ENCODE peak calls at places on chromosome 3, in six cellular contexts. C, V, L, M, S and O are unnamed samples.

GRCh38 chr3:150699068-150699635 is 4.6 kb downstream of the ERICH6 start:
- DNase-seq in C (no peak), V (peak), L (no peak), M (no peak), S (peak), O (no peak)

GRCh38 chr3:100443690-100444089 is 42.4 kb downstream of the LNP1 start:
- DNase-seq in C (no peak), V (no peak), L (peak), M (no peak), S (no peak), O (no peak)

GRCh38 chr3:195240939-195241338 is 30.0 kb downstream of the XXYLT1 start:
- DNase-seq in C (no peak), V (no peak), L (no peak), M (peak), S (no peak), O (no peak)

GRCh38 chr3:49346797-49347251 is 7.0 kb upstream of the USP4 start:
- DNase-seq in C (no peak), V (peak), L (no peak), M (no peak), S (peak), O (no peak)

GRCh38 chr3:72177075-72178050 is 392.4 kb upstream of the PROK2 start:
- DNase-seq in C (no peak), V (peak), L (no peak), M (no peak), S (no peak), O (no peak)

GRCh38 chr3:14494279-14494972 is 45.7 kb downstream of the GRIP2 start:
- DNase-seq in C (no peak), V (no peak), L (no peak), M (no peak), S (no peak), O (no peak)

GRCh38 chr3:30308131-30308530 is 298.3 kb upstream of the TGFBR2 start:
- DNase-seq in C (no peak), V (peak), L (no peak), M (no peak), S (peak), O (no peak)

GRCh38 chr3:107704477-107704876 is 181.7 kb downstream of the BBX start:
- DNase-seq in C (no peak), V (peak), L (no peak), M (no peak), S (peak), O (no peak)

GRCh38 chr3:195139876-195140240 is 131.1 kb downstream of the XXYLT1 start:
- DNase-seq in C (no peak), V (peak), L (no peak), M (no peak), S (peak), O (no peak)

GRCh38 chr3:146065573-146066006 is 95.4 kb downstream of the PLOD2 start:
- DNase-seq in C (no peak), V (peak), L (peak), M (no peak), S (peak), O (peak)

GRCh38 chr3:87855626-87856025 is 203.2 kb downstream of the CGGBP1 start:
- DNase-seq in C (no peak), V (no peak), L (no peak), M (no peak), S (peak), O (no peak)

GRCh38 chr3:123658118-123658859 is 73.4 kb upstream of the HACD2 start:
- DNase-seq in C (no peak), V (peak), L (no peak), M (no peak), S (no peak), O (no peak)

GRCh38 chr3:148962513-148962912 is 28.8 kb upstream of the GYG1 start:
- DNase-seq in C (peak), V (peak), L (peak), M (peak), S (peak), O (no peak)

GRCh38 chr3:155232605-155233004 is 60.9 kb downstream of the STRIT1 start:
- DNase-seq in C (no peak), V (peak), L (peak), M (no peak), S (peak), O (no peak)

GRCh38 chr3:168616901-168617300 is 521.2 kb upstream of the GOLIM4 start:
- DNase-seq in C (no peak), V (no peak), L (no peak), M (no peak), S (no peak), O (no peak)

DNA sequence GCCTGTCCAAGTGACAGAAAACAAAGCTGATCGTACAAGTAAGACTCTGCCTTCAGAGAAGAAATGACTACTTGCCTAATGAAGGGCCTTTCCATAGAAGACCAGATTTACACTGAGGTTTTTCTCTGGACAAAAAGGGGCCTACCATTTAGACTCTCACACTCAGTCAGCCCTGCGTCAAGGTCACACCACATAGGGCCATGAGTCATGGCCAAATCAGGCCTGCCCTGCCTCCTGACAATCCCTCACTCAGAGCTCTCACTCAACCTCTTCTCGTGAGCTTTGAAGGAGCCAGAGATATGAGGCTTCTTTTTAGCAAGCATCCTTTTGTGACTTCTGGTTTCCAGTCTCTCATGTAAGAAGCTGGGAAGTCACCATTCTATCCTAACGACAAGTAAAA is 68.1 kb upstream of the NMNAT3 start:
- DNase-seq in C (no peak), V (peak), L (peak), M (no peak), S (peak), O (no peak)
- H2BK15ac ChIP-seq in C (no peak), V (no peak), L (no peak), M (no peak), S (no peak), O (no peak)

DNA sequence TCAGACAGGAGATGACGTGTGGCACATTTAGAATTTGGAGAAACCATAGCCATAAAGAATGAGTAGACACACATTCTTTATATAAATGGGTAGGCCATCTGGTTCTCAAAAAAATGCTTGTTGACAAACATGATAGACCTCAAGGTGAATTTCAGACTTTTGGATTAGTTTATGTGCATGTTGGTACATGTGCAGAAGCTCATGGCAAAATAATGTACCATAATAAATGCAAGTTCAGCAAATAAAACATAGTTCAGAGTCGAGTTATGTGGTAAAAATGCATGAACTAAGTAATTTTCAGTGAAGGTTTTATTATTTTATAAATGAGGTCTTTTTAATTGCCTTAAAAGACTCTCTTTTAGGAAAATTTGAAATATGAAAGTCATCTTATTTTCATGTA is 24.6 kb downstream of the EEFSEC start:
- DNase-seq in C (no peak), V (no peak), L (no peak), M (no peak), S (no peak), O (no peak)
- H2BK15ac ChIP-seq in C (no peak), V (no peak), L (no peak), M (no peak), S (no peak), O (no peak)

DNA sequence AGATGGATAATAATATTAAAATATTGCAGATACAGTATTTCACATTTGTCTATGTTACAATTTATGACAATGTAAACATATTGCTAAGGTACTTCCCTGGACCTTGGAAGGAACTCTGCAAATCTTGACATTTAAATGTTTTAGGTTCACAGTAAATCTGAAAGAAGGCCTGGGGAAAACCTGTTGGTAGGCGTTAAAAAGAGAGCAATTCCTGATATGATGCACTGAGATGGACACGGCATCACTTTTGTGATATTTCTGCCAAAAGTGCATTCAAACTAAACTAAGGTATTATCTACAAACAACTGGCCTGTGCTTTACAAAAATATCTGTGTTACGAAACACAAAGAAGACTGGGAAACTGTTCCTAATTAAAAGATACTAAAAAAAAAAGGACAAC is 6.1 kb upstream of the TP63 start:
- DNase-seq in C (no peak), V (no peak), L (no peak), M (no peak), S (no peak), O (no peak)
- H2BK15ac ChIP-seq in C (no peak), V (no peak), L (no peak), M (no peak), S (no peak), O (no peak)

DNA sequence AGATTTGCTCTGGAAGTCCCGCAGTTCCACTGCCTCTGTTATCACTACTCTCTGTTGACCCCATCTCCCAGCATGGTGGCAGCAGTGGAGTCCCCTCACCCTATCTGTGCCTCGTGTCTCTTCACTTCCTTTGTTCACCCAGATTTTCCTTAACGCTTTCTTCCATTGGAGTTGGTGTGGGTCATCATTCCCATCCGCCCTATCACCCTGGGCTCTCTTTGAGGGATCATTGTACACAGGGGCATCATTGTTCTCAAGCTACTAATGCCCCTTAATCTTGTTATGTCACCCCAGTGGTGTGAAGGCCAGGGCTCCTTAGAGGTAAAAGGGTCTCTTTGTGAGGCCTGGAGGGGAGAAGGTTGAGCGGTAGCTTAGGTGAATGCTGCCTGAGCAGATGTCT is 329.5 kb upstream of the CTDSPL start:
- DNase-seq in C (no peak), V (no peak), L (peak), M (no peak), S (no peak), O (no peak)
- H2BK15ac ChIP-seq in C (no peak), V (no peak), L (no peak), M (no peak), S (no peak), O (no peak)

GRCh38 chr3:4060064-4060463 is 243.1 kb upstream of the SETMAR start:
- DNase-seq in C (no peak), V (no peak), L (peak), M (no peak), S (no peak), O (no peak)
- H2BK15ac ChIP-seq in C (no peak), V (no peak), L (no peak), M (no peak), S (no peak), O (no peak)

GRCh38 chr3:81440666-81441065 is 320.8 kb downstream of the GBE1 start:
- DNase-seq in C (no peak), V (no peak), L (no peak), M (no peak), S (no peak), O (no peak)
- H2BK15ac ChIP-seq in C (no peak), V (no peak), L (no peak), M (no peak), S (no peak), O (no peak)

DNA sequence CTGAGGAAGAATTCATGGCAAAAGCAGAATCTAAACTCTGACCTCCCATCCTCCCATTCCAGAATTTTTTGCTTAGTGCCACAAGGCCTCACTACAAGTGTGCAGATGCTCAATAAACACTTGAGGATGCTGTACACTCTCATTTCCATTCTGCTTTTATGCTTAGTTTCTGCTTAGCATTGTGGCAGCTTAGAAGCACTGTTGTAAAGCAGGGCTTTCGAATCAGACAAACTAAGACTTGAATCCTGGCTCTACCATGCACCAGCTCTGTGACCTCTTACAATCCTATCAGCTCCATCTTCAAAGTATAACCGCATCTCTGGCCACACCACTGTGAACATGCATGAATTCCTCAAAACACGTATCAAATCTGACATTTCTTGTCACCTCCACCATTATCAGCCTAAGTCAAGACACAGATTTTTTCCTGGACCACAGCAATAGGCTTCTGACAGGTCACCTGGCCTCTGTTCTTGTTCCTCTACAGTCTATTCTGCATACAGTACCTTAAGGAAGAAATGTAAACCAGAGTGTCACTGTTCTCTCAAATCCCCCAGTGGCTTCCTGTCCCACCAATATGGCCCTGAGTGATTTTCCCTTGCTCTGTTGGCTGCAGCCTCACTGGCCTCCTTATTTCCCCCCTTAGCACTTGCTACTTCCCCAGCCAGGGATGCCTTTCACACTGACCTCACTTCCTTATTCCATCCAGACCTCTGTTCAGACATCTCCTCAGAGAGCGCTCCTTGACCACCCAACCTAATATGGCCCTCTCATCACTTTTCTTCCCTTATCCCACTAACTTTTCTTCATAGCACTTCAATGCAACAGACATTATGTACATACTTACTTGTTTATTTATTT is 8.1 kb upstream of the PHC3 start:
- DNase-seq in C (no peak), V (no peak), L (peak), M (no peak), S (peak), O (no peak)
- H2BK15ac ChIP-seq in C (no peak), V (no peak), L (no peak), M (no peak), S (no peak), O (no peak)